ENCODE peak calls at places on chromosomes 2 and 18, in six cellular contexts. B is A549; F is stomach; Y is PC-9; I is CD8-positive, alpha-beta T cell; Q is cardiac muscle cell. U is an unnamed sample.

GRCh38 chr18:77948571-77948970 is 698.9 kb downstream of the GALR1 start:
- DNase-seq in B (no peak), F (no peak), Y (no peak), I (no peak), Q (no peak), U (no peak)

GRCh38 chr2:65199194-65199593 is 28.4 kb upstream of the ACTR2 start:
- DNase-seq in B (no peak), F (no peak), Y (no peak), I (no peak), Q (no peak), U (no peak)

GRCh38 chr18:4196358-4196757 is 258.7 kb downstream of the DLGAP1 start:
- DNase-seq in B (no peak), F (no peak), Y (no peak), I (no peak), Q (peak), U (no peak)

GRCh38 chr2:173109253-173110188 is 33.9 kb downstream of the MAP3K20 start:
- DNase-seq in B (peak), F (no peak), Y (peak), I (no peak), Q (no peak), U (no peak)

GRCh38 chr2:226615891-226616290 is 183.7 kb downstream of the IRS1 start:
- DNase-seq in B (no peak), F (no peak), Y (no peak), I (no peak), Q (no peak), U (no peak)

GRCh38 chr18:74598350-74599001 is 806 bp downstream of the ZNF407 start:
- DNase-seq in B (peak), F (peak), Y (peak), I (peak), Q (peak), U (no peak)

GRCh38 chr2:205675861-205676516 is 6.3 kb upstream of the NRP2 start:
- DNase-seq in B (peak), F (no peak), Y (no peak), I (no peak), Q (peak), U (peak)

GRCh38 chr18:8139971-8140406 is 469.2 kb upstream of the RAB12 start:
- DNase-seq in B (no peak), F (no peak), Y (no peak), I (no peak), Q (no peak), U (no peak)

GRCh38 chr2:144500567-144500966 is 19.4 kb downstream of the ZEB2 start:
- DNase-seq in B (no peak), F (no peak), Y (no peak), I (no peak), Q (no peak), U (no peak)

GRCh38 chr2:172896541-172897144 is 161.0 kb downstream of the RAPGEF4 start:
- DNase-seq in B (no peak), F (no peak), Y (no peak), I (no peak), Q (no peak), U (no peak)

GRCh38 chr2:191345788-191346187 is 100.6 kb downstream of the MYO1B start:
- DNase-seq in B (no peak), F (no peak), Y (no peak), I (no peak), Q (no peak), U (no peak)

DNA sequence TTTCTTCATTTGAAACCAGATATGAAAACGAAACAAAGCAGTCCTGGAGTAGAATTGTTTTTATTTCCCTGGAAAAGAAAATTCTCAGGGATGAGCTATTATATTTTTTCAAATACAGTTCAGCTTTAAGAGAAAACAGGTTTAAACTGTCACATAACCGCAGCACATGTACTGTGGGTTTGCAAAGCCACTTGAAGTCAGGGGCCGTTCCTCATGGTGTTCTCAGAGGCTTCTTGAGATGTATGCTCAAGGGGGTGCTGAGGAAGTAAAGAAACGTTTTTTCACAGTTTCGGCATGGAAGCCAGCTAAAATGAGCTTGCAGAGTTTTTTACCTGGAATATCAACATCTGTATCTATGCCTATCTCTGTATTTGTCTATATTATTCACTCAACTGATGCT is 225.2 kb downstream of the MC4R start:
- DNase-seq in B (no peak), F (no peak), Y (no peak), I (no peak), Q (no peak), U (no peak)
- H3K27ac ChIP-seq in B (no peak), F (no peak), Y (no peak), I (no peak), Q (no peak), U (no peak)

GRCh38 chr2:60555066-60555793 is 1.8 kb upstream of the BCL11A start:
- DNase-seq in B (peak), F (peak), Y (peak), I (peak), Q (peak), U (no peak)
- H3K27ac ChIP-seq in B (no peak), F (peak), Y (no peak), I (no peak), Q (no peak), U (no peak)

DNA sequence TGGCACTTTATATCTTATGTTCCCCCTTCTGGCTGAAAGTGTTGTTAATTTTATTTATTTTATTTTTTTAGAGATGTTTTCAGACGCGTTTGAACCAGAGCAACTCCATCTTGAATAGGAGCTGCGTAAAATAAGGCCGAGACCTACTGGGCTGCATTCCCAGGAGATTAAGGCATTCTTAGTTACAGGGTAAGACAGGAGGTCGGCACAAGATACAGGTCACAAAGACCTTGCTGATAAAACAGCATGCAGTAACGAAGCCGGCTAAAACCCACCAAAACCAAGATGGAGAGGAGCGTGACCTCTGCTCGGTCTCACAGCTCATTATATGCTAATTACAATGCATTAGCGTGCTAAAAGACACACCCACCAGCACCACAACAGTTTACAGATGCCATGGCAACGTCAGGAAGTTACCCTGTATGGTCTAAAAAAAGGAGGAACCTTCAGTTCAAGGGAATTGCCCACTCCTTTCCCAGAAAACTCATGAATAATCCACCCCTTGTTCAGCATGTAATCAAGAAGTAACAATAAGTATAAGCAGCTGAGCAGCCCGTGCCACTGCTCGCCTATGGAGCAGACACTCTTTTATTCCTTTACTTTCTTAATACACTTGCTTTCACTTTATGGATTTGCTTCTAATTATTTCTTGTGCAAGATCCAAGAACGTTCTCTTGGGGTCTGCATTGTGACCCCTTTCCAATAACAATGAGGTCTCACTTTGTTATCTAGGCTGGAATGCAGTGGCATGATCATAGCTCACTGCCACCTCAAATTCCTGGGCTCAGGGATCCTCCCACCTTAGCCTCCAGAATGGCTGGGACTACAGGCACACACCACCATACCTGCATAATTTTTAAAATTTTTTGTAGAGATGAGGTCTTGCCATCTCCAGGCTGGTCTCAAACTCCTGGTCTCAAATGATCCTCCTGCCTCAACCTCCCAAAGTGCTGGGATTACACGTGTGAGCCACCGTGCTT is 55.9 kb downstream of the CACNB4 start:
- DNase-seq in B (no peak), F (no peak), Y (no peak), I (no peak), Q (no peak), U (no peak)
- H3K27ac ChIP-seq in B (no peak), F (no peak), Y (no peak), I (no peak), Q (no peak), U (no peak)

DNA sequence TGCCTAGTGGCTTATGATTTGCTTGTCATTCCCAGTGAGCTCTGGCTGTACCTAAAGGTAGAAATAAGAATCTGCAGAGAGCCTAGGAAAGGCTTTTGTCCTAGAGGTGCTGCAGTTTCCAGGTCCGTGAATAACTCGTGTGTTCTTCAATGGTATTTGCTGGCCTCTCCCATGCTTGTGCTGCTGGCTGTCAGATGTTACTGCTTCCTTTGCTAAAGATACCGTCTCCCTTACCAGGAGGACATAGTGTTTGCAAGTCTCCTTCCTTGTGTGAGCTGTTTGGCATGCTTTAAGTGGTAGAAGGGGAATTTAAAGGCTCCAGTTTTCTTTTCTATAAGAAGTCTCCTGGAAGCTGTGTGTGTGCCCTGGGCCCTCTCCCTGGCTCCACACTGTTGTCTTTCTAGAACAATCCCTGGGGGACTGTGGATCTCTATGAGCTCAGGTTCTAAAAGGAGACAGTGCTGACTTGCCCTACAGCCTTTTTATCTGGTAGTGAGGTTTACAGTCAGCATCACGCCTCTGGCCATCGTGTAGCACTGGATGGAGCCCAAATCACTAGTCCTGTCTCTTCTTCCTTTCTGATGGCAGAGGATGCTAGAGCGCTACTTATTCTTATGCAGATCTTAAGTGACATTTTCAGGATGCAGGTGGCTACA is 65.8 kb downstream of the RNF144A start:
- DNase-seq in B (no peak), F (no peak), Y (no peak), I (no peak), Q (no peak), U (no peak)
- H3K27ac ChIP-seq in B (no peak), F (no peak), Y (no peak), I (no peak), Q (peak), U (no peak)

DNA sequence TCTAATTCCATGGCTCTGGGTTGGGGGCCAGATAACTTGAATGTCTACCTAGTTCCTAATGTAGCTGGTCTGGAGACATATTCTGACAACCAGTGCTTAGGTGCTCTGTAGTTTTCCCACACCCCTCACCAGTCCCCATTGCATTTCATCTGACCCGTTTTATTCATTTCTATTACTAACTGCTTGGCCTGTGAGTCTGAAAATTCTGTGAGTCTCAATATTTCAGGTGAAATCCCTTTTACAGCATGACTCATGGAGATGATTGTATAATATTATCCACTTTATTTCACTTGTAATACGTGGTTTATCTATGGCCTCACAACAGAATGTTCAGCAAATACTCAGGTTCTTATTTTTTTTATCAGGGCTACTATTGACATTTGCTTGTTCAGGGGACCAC is 103.7 kb upstream of the UGP2 start:
- DNase-seq in B (peak), F (no peak), Y (no peak), I (no peak), Q (no peak), U (no peak)
- H3K27ac ChIP-seq in B (peak), F (no peak), Y (no peak), I (no peak), Q (no peak), U (peak)

GRCh38 chr2:200788129-200788718 is 23.5 kb upstream of the BZW1 start:
- DNase-seq in B (no peak), F (no peak), Y (no peak), I (no peak), Q (no peak), U (no peak)
- H3K27ac ChIP-seq in B (peak), F (peak), Y (peak), I (no peak), Q (no peak), U (no peak)

GRCh38 chr2:38744399-38744780 is 6.8 kb downstream of the SRSF7 start:
- DNase-seq in B (no peak), F (no peak), Y (no peak), I (no peak), Q (no peak), U (no peak)
- H3K27ac ChIP-seq in B (no peak), F (no peak), Y (peak), I (no peak), Q (peak), U (no peak)

DNA sequence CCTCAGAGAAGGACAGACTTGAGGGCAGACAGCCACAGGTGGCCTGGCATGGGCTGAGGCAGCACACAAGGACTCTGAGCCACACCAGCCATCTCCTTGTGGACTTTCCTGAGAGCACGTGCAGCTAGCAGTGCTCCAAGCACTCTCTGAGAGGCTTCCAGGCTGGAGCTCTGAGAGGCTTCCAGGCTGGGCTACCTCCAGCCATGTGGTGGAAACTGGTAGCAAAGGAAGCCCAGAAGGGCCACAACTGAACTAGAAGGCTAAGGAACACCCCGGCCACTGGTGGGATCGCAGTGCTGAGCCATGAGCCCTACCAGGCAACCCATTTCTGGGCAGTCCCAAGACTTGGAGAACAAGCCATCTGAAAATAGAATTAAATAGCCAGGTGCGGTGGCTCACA is 39.5 kb downstream of the BCL11A start:
- DNase-seq in B (no peak), F (no peak), Y (no peak), I (no peak), Q (no peak), U (no peak)
- H3K27ac ChIP-seq in B (no peak), F (no peak), Y (no peak), I (no peak), Q (no peak), U (no peak)

DNA sequence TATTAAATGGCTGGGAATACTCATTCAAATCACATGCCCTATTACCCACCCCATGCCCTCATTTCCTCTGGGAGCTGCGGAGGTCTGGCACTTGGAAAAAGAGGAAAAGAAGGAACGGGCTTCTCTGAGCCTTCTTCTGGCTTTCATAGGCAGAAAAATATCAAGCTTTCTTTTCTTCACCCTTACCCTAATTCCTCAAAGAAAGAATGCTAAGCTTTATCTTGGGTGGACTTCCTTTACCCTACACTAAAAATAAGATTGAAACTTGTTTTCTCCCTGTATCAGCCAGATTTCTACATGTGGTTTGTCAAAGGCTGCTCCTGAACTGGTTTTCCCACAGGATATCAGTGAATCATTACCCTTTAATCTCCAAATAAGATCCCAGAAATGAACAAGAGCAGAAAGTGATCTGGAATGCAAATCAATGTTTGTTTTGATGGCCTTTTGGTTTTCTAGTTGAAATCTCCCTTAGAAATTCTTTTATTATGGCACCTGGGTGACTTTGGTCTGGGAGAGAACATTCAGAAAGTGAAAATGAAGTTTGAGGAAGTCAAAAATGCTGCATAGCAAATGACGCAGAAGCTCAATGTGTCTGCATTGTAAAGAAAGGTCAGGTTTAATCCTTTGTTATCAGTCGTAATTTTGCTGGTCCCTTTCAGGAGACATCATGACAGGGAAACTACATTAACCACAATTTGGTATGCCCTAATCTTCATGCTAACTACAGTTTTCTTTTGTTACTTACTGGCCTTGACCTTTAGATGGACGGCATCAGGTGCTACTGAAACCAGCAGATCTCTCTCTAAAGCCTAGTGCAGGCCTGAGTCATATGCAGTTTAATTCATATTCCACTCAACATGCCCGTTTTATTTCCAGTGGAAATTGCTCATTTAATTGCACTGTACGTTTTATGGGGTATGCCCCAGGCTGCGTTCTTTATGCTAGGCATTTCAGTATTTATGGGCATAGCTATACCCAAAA is 46.6 kb upstream of the HNRNPA3 start:
- DNase-seq in B (peak), F (no peak), Y (peak), I (no peak), Q (no peak), U (no peak)
- H3K27ac ChIP-seq in B (peak), F (peak), Y (peak), I (no peak), Q (peak), U (peak)

DNA sequence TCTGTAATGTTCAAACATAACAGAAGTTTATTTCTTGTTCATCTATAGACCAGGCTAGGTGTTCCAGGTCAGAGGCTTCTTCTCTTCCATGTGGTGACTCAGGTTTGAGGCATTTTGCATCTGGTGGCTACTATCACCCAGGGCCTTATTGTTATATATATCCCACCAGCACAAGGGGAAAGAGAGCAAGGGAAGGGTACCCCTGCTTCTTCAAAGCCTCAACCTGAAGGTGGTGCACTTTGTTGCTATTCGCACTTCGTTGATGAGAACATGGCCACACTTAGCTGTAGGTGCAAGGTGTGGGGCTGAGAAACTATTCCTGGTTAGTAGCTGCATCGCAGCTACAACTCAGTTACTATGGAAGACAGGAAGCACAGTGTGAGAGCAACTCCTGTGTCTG is 27.4 kb upstream of the SLC3A1 start:
- DNase-seq in B (peak), F (no peak), Y (no peak), I (no peak), Q (no peak), U (no peak)
- H3K27ac ChIP-seq in B (peak), F (no peak), Y (no peak), I (no peak), Q (no peak), U (no peak)

U was measured in SK-N-MC.